ENCODE peak calls at places on chromosomes 3 and 15, in four cellular contexts. Y, Q, Z and O are unnamed samples.

GRCh38 chr3:194070220-194070633 is 65.7 kb upstream of the HES1 start:
- DNase-seq in Y (no peak), Q (no peak), Z (no peak), O (no peak)

GRCh38 chr3:128726691-128727031 is 678 bp downstream of the RAB7A start:
- DNase-seq in Y (no peak), Z (peak), Q (peak), O (peak)

GRCh38 chr3:129575987-129576364 is 30.5 kb downstream of the PLXND1 start:
- DNase-seq in Z (no peak), Y (no peak), Q (no peak), O (no peak)

GRCh38 chr3:62718515-62719320 is 156.5 kb downstream of the CADPS start:
- DNase-seq in Y (no peak), Q (no peak), Z (peak), O (no peak)

GRCh38 chr3:123081718-123082369 is 15.0 kb downstream of the PDIA5 start:
- DNase-seq in Q (no peak), Y (no peak), Z (no peak), O (no peak)

GRCh38 chr15:33031324-33031736 is 163.2 kb downstream of the FMN1 start:
- DNase-seq in Q (no peak), Y (no peak), Z (no peak), O (no peak)

GRCh38 chr15:38684461-38685000 is 119.9 kb upstream of the RASGRP1 start:
- DNase-seq in Z (no peak), Q (no peak), Y (no peak), O (no peak)

GRCh38 chr3:78041486-78041885 is 1001.6 kb downstream of the ROBO2 start:
- DNase-seq in Y (no peak), Z (no peak), Q (no peak), O (no peak)

GRCh38 chr3:176663819-176664218 is 533.5 kb downstream of the TBL1XR1 start:
- DNase-seq in Z (no peak), Y (no peak), Q (no peak), O (no peak)

GRCh38 chr15:67413770-67414429 is 107.0 kb upstream of the C15orf61 start:
- DNase-seq in Z (no peak), Q (no peak), Y (no peak), O (no peak)

GRCh38 chr3:79115458-79115857 is 652.3 kb downstream of the ROBO1 start:
- DNase-seq in Q (no peak), Z (no peak), Y (no peak), O (no peak)

GRCh38 chr15:78083687-78084358 is 6.3 kb upstream of the TBC1D2B start:
- DNase-seq in Q (no peak), Z (no peak), Y (no peak), O (peak)

GRCh38 chr15:43370310-43370974 is 401 bp downstream of the ZSCAN29 start:
- DNase-seq in Y (peak), Z (no peak), Q (no peak), O (peak)

GRCh38 chr15:30882861-30883433 is 20.8 kb upstream of the FAN1 start:
- DNase-seq in Y (no peak), Q (no peak), Z (no peak), O (peak)

GRCh38 chr3:115052906-115053305 is 94.2 kb downstream of the ZBTB20 start:
- DNase-seq in Q (no peak), Z (no peak), Y (no peak), O (no peak)

GRCh38 chr3:179973931-179974361 is 62.8 kb downstream of the PEX5L start:
- DNase-seq in Q (no peak), Z (peak), Y (no peak), O (no peak)

GRCh38 chr3:84836961-84837360 is 121.8 kb upstream of the CADM2 start:
- DNase-seq in Z (no peak), Q (peak), Y (no peak), O (no peak)

GRCh38 chr3:52065264-52065756 is 8.9 kb upstream of the DUSP7 start:
- DNase-seq in Y (no peak), Q (no peak), Z (no peak), O (no peak)

GRCh38 chr3:58120075-58120812 is 90.5 kb downstream of the DNASE1L3 start:
- DNase-seq in Y (no peak), Z (no peak), Q (no peak), O (no peak)

DNA sequence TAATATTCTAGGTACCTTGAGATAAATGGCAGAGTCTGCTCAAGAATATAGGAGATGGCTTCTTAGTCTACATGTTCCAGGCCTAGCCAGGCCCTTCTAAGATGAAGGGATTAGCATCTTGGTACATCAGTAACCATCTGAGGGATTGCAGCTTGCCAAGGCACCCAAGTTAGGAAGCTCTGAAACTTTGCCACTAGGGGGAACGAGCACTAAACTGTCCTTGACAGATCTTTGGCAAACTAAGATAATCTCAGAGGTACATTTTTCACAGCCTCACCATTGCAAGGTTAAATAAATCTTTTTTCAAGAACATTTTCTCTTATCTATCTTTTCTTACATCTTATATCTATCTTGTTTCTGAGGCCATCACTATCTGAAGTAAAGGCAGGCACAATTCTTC is 351.2 kb downstream of the RAP2B start:
- DNase-seq in Y (no peak), Q (no peak), Z (no peak), O (peak)
- TF ChIP-seq CTCF in Y (peak), Q (no peak), Z (no peak), O (peak)

DNA sequence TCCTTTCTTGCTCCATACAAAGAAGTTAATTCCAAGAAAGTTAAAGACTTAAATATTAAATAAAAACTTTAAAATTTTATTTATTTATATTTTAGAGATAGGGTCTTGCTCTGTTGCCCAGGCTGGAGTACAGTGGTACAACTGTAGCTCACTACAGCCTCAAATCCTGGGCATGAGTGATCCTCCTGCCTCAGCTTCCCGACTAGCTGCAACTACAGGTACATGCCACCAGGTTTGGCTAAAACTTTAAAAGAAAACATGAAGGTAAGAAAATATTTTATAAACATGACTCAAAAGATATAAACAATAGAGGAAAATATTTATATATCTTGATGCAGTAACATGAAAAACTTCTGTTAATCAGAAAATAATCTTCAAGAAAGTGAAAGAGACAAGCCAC is 33.2 kb downstream of the ADIPOQ start:
- DNase-seq in Q (no peak), Y (no peak), Z (no peak), O (no peak)
- TF ChIP-seq CTCF in Q (no peak), Y (no peak), Z (no peak), O (peak)

DNA sequence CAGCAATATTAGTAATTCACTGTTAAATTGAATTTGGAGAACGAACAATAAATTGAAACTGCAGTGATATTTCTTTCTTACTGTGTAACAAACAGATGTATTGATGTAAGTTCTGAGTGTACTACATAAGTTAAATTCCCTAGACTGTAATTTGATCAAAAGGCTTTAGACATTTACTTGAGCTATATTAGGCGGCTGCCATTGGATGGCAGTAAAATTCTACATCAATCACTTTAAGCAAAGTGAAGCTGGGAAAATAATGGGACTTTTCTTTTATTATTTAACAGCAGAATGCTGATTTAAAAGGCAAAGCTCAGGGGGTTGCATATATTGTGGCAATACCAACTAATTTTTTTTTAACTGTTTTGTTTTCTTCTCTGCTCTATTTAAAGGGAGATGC is 212.6 kb upstream of the PLSCR5 start:
- DNase-seq in Y (no peak), Q (no peak), Z (no peak), O (no peak)
- TF ChIP-seq CTCF in Y (peak), Q (no peak), Z (peak), O (no peak)

GRCh38 chr3:28057548-28057947 is 183.9 kb upstream of the CMC1 start:
- DNase-seq in Q (no peak), Y (no peak), Z (no peak), O (no peak)

GRCh38 chr3:28050120-28050519 is 191.3 kb upstream of the CMC1 start:
- DNase-seq in Y (no peak), Z (no peak), Q (no peak), O (no peak)

GRCh38 chr3:28050895-28051294 is 190.5 kb upstream of the CMC1 start:
- DNase-seq in Z (no peak), Q (no peak), Y (no peak), O (peak)

DNA sequence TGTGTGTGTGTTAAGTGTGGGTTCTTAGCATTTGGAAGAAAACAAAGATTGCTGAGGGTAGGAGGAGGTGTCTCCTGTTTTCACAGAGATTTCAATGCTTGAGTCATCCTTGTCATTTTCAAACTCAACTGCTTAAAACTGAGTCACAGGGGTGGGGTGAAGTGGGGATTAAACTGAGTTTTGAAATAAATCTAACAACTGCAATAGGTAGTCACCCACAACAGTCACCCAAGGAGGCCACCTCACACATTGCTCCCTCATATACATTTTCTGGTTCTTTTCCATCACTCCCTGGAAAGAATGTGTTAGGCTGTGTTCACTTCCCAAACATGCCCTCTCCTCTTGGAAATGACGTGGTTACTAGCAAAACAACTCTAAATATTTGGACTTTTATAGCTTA is 187.7 kb upstream of the CMC1 start:
- DNase-seq in Y (no peak), Q (no peak), Z (no peak), O (peak)
- TF ChIP-seq CTCF in Y (no peak), Q (no peak), Z (no peak), O (no peak)

GRCh38 chr3:73846951-73847350 is 222.2 kb upstream of the PDZRN3 start:
- DNase-seq in Z (no peak), Y (no peak), Q (no peak), O (no peak)

DNA sequence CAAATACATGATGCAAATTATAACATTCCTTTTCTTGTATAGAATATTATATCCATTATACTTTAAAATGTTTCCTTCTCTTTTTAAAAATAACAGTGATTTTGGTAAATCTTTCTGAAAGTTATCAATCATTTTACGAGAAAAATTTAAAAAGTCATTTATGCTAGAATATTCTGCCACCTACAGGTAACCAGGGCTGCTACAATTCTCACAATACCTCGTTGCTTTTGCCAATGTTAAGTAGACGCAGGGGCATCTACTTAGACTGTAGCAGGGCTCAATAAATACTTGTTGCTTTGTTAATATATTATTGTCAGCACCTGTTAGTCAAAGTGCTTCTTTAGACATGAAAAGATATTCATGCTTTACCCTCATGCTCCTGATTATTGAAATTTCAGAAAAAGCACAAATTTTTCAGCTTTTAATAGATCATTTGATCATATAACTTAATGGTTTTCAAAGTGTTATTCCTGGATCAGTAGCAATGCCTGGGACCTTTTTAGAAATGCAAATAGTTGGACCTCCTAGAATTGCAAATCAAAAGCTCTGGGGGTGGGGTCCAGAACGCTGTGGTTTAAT is 223.5 kb upstream of the PDZRN3 start:
- DNase-seq in Q (no peak), Z (no peak), Y (no peak), O (no peak)
- TF ChIP-seq CTCF in Q (peak), Z (peak), Y (peak), O (no peak)

DNA sequence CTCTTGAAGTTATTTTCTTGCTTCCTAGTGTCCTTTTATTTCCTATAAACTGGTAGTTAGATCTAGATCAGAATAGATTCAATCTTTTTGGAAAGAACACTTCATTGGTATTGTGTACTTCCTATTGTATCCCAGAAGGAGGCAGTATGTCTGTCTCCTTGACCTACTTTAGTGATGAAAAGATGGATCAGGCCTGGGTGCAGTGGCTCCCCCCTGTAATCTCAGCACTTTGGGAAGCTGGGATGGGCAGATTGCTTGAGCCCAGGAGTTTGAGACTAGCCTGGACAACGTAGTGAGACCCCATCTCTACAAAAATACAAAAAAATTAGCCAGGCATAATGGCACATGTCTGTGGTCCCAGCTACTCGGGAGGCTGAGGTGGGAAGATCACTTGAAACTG is 12.0 kb downstream of the BSN start:
- DNase-seq in Y (no peak), Z (no peak), Q (no peak), O (no peak)
- TF ChIP-seq CTCF in Y (no peak), Z (no peak), Q (no peak), O (peak)

DNA sequence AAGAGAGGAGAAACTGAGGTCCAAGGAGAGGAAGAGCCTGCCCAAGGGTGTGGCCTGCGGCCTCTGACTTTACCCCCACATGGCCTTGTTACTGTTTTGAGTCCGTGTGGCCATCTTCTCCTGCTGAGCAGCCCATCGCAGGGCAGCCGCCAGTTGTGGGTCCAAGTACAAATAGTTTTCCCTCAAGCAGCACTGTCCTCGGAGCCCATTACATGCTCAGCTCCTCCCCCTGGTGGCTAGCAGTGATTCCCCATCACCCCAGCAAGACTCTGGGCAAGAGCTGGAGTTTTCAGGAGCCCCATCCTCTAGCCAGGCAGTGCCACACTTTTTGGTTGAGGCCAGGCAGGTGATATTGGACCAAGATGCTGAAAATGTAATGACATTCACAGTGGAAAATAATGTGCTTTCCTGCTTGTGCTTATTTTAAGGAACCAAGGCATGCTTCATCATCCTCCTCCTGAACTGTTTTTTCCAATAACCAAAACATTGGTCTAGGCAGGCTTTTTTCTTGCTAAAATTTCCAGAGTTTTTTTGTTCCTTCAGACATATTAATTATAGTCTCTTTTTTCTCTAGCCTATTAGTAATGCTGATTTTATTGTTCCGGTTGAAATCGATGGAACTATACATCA is 23.2 kb upstream of the VILL start:
- DNase-seq in Y (peak), Q (no peak), Z (no peak), O (peak)
- TF ChIP-seq CTCF in Y (peak), Q (no peak), Z (peak), O (peak)

GRCh38 chr3:158909870-158910269 is 108.0 kb downstream of the MFSD1 start:
- DNase-seq in Y (no peak), Z (no peak), Q (no peak), O (no peak)

GRCh38 chr3:158912621-158913020 is 110.8 kb downstream of the MFSD1 start:
- DNase-seq in Z (no peak), Q (no peak), Y (no peak), O (no peak)

GRCh38 chr3:158911586-158911985 is 109.7 kb downstream of the MFSD1 start:
- DNase-seq in Z (no peak), Q (no peak), Y (no peak), O (no peak)

GRCh38 chr3:158908187-158908762 is 106.4 kb downstream of the MFSD1 start:
- DNase-seq in Q (no peak), Y (no peak), Z (no peak), O (no peak)

DNA sequence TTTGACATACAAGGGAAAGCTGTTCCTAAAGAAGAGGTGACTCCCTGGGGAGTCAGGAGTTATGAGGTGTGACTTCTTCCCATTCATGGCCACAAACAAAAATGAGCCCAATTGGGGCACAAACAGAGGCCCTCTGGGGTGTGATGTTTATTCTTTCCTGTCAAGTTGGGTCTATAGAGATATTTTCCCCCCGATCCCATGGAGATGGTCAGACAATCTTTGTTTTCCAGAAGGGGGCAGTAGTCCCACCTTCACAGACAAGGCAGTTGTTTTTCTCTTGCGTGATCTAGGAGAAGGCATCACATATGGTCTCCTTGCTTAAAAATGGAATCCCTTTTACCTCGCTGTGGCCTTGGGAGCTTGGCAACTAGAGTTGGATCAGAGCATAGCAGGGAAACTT is 110.3 kb downstream of the MFSD1 start:
- DNase-seq in Q (no peak), Z (no peak), Y (no peak), O (no peak)
- TF ChIP-seq CTCF in Q (no peak), Z (no peak), Y (peak), O (no peak)

DNA sequence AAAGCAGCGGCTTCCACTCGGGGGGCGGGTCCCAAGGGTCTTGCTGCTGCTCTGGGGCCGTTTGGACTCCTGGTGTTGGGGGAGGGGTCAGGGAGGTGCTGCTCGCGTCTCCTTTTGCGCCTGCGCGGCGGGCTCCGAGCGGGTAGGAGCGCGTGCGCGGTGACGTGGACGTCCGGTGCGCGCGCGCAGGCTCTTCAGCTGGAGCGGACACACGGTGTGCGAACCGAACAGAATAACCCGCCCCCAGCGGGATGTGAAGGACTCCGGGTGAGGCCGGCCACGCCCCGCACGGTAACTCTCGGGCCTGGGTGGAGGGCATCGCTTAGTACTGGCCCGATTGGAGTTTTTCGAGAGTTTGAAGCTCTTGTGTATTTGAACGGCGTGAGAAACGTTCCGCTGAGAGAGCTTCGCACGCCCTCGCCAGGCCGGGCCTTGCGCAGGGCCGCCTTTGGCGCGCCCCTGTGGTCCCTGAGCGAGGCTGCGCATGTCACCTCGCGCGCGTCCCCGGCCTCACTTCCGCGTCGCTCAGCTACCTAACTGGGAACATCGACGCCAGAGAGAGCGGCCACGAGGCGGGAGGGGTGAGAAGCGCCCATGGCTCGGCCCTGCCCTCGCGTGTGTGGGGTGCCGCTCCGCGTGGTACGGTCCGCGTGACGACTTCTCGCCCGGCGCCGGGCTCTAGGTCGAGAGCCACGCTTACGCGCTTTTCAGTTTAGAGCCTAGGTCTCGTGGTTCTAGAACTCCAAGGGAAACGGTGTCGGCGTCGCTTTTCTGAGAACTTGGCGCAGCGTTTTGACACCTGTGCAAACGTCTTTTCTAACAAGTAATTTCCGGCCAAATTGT is at the start of gene MGA:
- DNase-seq in Y (peak), Z (peak), Q (peak), O (peak)
- TF ChIP-seq CTCF in Y (no peak), Z (peak), Q (no peak), O (no peak)